ENCODE peak calls at places on chromosomes 7 and 10, in six cellular contexts. S is IMR-90, L is heart right ventricle, M is heart left ventricle, G is fibroblast of pulmonary artery, X is choroid plexus epithelial cell. A is an unnamed sample.

GRCh38 chr10:110620108-110620719 is 23.9 kb upstream of the RBM20 start:
- DNase-seq in M (no peak), L (no peak), G (no peak), S (no peak), X (no peak), A (no peak)

GRCh38 chr7:91046322-91047088 is 217.7 kb upstream of the FZD1 start:
- DNase-seq in M (no peak), G (peak), L (no peak), X (peak), S (peak), A (peak)

GRCh38 chr10:131973160-131973951 is 8.4 kb downstream of the BNIP3 start:
- DNase-seq in L (peak), G (no peak), M (peak), X (no peak), S (no peak), A (no peak)

GRCh38 chr10:12510566-12510965 is 161.2 kb downstream of the CAMK1D start:
- DNase-seq in X (no peak), S (no peak), G (no peak), M (no peak), L (no peak), A (no peak)

GRCh38 chr10:47136866-47137265 is 163.1 kb upstream of the GDF10 start:
- DNase-seq in M (no peak), L (no peak), X (peak), S (peak), G (peak), A (no peak)

GRCh38 chr10:15725603-15726002 is 5.9 kb upstream of the ITGA8 start:
- DNase-seq in L (no peak), S (peak), M (no peak), G (peak), X (peak), A (peak)

GRCh38 chr10:16896993-16897392 is 79.8 kb upstream of the RSU1 start:
- DNase-seq in M (no peak), L (no peak), S (no peak), G (no peak), X (no peak), A (no peak)

GRCh38 chr10:22259280-22259679 is 41.5 kb upstream of the EBLN1 start:
- DNase-seq in L (no peak), M (no peak), S (no peak), X (peak), G (peak), A (peak)

GRCh38 chr7:84701524-84702306 is 485.1 kb downstream of the SEMA3D start:
- DNase-seq in M (no peak), X (peak), L (no peak), G (peak), S (peak), A (peak)

GRCh38 chr10:133264455-133264854 is 12.2 kb downstream of the ADAM8 start:
- DNase-seq in L (no peak), M (no peak), G (no peak), X (no peak), S (no peak), A (no peak)

GRCh38 chr10:24873281-24873683 is 79.1 kb downstream of the PRTFDC1 start:
- DNase-seq in L (no peak), G (peak), M (peak), X (peak), S (peak), A (peak)

GRCh38 chr7:48097511-48098231 is 8.6 kb downstream of the UPP1 start:
- DNase-seq in L (no peak), M (no peak), G (peak), S (no peak), X (no peak), A (no peak)
- H3K4me3 ChIP-seq in L (no peak), M (no peak), G (no peak), S (no peak), X (no peak), A (no peak)

GRCh38 chr7:140284062-140284461 is 107.3 kb upstream of the KDM7A start:
- DNase-seq in G (no peak), M (no peak), X (peak), S (no peak), L (no peak), A (no peak)

GRCh38 chr7:140281255-140281654 is 104.5 kb upstream of the KDM7A start:
- DNase-seq in M (no peak), L (no peak), X (no peak), S (no peak), G (no peak), A (no peak)

GRCh38 chr7:140281960-140282359 is 105.2 kb upstream of the KDM7A start:
- DNase-seq in L (no peak), X (no peak), S (no peak), M (no peak), G (no peak), A (no peak)

GRCh38 chr7:140285938-140286337 is 109.2 kb upstream of the KDM7A start:
- DNase-seq in M (no peak), L (no peak), G (no peak), X (no peak), S (no peak), A (no peak)

DNA sequence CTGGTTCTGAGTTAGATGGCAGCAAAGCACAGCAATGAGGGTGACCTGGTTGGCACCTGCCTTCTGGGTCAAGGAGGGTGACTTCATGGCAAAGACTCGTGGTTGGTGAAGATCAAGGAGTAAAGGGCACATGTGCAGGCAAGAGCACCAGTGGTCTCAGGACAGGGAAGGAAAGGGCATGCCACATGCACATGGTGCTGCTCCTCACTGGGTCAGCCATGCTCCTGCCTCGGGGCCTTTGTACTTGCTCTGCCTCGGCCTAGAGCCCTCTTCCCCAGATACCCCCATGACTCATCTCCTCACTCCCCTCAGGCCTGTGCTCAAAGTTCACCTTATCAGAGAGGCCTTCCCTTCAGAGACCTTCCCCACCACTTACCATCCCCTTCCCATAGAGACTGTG is 106.7 kb upstream of the KDM7A start:
- DNase-seq in S (no peak), M (no peak), G (no peak), L (no peak), X (no peak), A (no peak)
- TF ChIP-seq CTCF in S (no peak), M (no peak), G (no peak), L (no peak), X (no peak), A (no peak)

GRCh38 chr7:1533255-1533568 is 2.7 kb downstream of the MAFK start:
- DNase-seq in X (peak), S (no peak), L (no peak), G (no peak), M (no peak), A (no peak)
- H3K4me3 ChIP-seq in X (peak), S (peak), L (peak), G (peak), M (peak), A (peak)

DNA sequence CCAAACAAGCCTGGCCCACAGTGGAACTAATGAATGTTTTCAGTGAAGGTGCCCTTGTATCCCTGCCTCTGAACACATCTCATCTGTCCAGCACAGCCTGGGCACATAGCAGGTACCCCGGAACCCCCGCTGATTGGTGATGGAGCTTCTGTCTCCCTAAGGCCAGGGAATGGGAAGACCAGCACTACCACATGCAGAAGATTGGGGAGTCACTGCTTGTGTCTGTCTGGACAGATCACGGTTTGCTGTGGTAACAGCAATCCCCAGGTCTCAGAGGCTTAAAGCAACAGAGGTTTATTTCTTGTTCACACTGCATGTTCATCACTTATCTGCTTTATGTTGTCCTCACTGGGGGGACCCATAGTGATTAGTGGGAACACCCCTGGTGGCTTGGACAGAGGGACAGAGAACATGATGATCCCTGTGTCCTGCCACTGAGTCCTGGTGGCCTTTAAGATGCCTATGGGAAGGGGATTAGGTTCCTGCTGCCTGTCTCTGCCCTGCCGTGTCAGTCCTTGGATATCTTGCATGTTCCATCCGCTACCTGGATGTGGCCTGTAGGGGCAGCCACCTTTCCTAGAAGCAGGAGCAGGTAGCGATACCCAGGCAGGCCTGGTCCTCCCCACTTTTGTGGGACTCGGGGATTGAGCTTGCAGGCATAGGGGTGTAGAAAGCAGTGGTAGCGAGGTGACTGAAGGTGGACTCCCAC is 3.6 kb downstream of the TSPAN14 start:
- DNase-seq in L (no peak), X (no peak), G (no peak), M (no peak), S (no peak), A (no peak)
- TF ChIP-seq CTCF in L (no peak), X (no peak), G (no peak), M (no peak), S (no peak), A (no peak)

A was measured in cardiac fibroblast.